ENCODE peak calls at places on chromosomes 4 and X, in seven cellular contexts. X is adrenal gland, A is Peyer's patch, Z is K562, E is stomach, D is sigmoid colon, C is ovary. R is an unnamed sample.

GRCh38 chrX:12701625-12702024 is 89.6 kb upstream of the PRPS2 start:
- DNase-seq in E (peak), C (no peak), D (peak), A (peak), X (peak), Z (peak), R (peak)

GRCh38 chr4:115986573-115986972 is 873.2 kb upstream of the NDST4 start:
- DNase-seq in X (no peak), Z (no peak), A (no peak), D (no peak), E (no peak), C (no peak), R (no peak)

GRCh38 chr4:94332983-94333590 is 9.5 kb downstream of the HPGDS start:
- DNase-seq in Z (no peak), C (no peak), D (no peak), A (no peak), E (no peak), X (no peak), R (no peak)

GRCh38 chr4:10951306-10951705 is 266.7 kb upstream of the CLNK start:
- DNase-seq in D (no peak), X (no peak), A (no peak), Z (no peak), C (no peak), E (no peak), R (no peak)

GRCh38 chrX:9117851-9118250 is 83.9 kb upstream of the FAM9B start:
- DNase-seq in C (no peak), Z (no peak), E (no peak), A (no peak), D (no peak), X (no peak), R (no peak)

GRCh38 chr4:107153228-107153627 is 117.1 kb upstream of the DKK2 start:
- DNase-seq in E (no peak), D (no peak), Z (no peak), X (no peak), A (no peak), C (no peak), R (peak)

GRCh38 chr4:140630246-140630645 is 61.5 kb upstream of the UCP1 start:
- DNase-seq in E (no peak), D (no peak), A (no peak), C (no peak), Z (no peak), X (no peak), R (no peak)

GRCh38 chr4:54516556-54517215 is 141.1 kb upstream of the KIT start:
- DNase-seq in E (no peak), C (no peak), A (no peak), D (no peak), X (peak), Z (no peak), R (no peak)

GRCh38 chr4:78682090-78682489 is 94.1 kb upstream of the BMP2K start:
- DNase-seq in Z (no peak), D (no peak), C (no peak), A (peak), X (no peak), E (no peak), R (no peak)

GRCh38 chr4:167424338-167425256 is 190.3 kb upstream of the SPOCK3 start:
- DNase-seq in Z (no peak), X (no peak), D (no peak), E (no peak), C (no peak), A (no peak), R (no peak)

GRCh38 chr4:7466904-7467303 is 32.2 kb upstream of the PSAPL1 start:
- DNase-seq in Z (no peak), D (no peak), X (no peak), A (no peak), C (no peak), E (no peak), R (no peak)

GRCh38 chr4:152690706-152691651 is 11.2 kb upstream of the TMEM154 start:
- DNase-seq in Z (no peak), C (no peak), A (no peak), E (no peak), X (no peak), D (no peak), R (no peak)

GRCh38 chrX:100994352-100995281 is 25.1 kb downstream of the ARL13A start:
- DNase-seq in Z (peak), C (no peak), A (no peak), D (no peak), E (no peak), X (no peak), R (no peak)

GRCh38 chr4:163611172-163611571 is 116.7 kb downstream of the TMA16 start:
- DNase-seq in X (no peak), E (no peak), Z (no peak), C (no peak), A (no peak), D (no peak), R (no peak)

GRCh38 chr4:137952116-137952515 is 290.0 kb downstream of the SLC7A11 start:
- DNase-seq in Z (no peak), A (no peak), D (no peak), E (no peak), C (no peak), X (no peak), R (no peak)

GRCh38 chr4:154604696-154605200 is 7.7 kb downstream of the FGG start:
- DNase-seq in A (no peak), C (no peak), X (no peak), Z (no peak), E (no peak), D (no peak), R (no peak)

GRCh38 chrX:9464435-9465371 is at the start of gene TBL1X:
- DNase-seq in E (peak), D (peak), X (peak), C (peak), Z (peak), A (peak), R (peak)

GRCh38 chr4:171846232-171846631 is 33.0 kb downstream of the GALNTL6 start:
- DNase-seq in D (no peak), C (no peak), X (peak), Z (peak), E (peak), A (peak), R (peak)

GRCh38 chr4:115275615-115276014 is 162.2 kb upstream of the NDST4 start:
- DNase-seq in X (no peak), C (no peak), Z (no peak), D (no peak), A (no peak), E (no peak), R (no peak)

GRCh38 chr4:94833394-94833793 is 75.6 kb downstream of the BMPR1B start:
- DNase-seq in X (no peak), D (no peak), Z (no peak), E (no peak), C (no peak), A (no peak), R (no peak)

GRCh38 chr4:74038161-74039064 is at the start of gene CXCL3:
- DNase-seq in X (peak), E (peak), D (peak), C (peak), A (peak), Z (peak), R (peak)

GRCh38 chr4:187128226-187128625 is 404.6 kb upstream of the FAT1 start:
- DNase-seq in X (no peak), C (no peak), D (no peak), E (no peak), Z (no peak), A (no peak), R (no peak)

GRCh38 chr4:95091272-95091671 is 333.5 kb downstream of the BMPR1B start:
- DNase-seq in X (no peak), Z (no peak), D (no peak), C (peak), E (no peak), A (no peak), R (no peak)

GRCh38 chr4:185532795-185533324 is 2.4 kb downstream of the PDLIM3 start:
- DNase-seq in D (no peak), E (no peak), X (no peak), A (no peak), C (no peak), Z (no peak), R (no peak)
- TF ChIP-seq POLR2A in D (no peak), E (no peak), X (no peak), A (no peak), C (no peak), Z (no peak), R (no peak)

GRCh38 chrX:109830157-109830703 is 97.2 kb upstream of the ACSL4 start:
- DNase-seq in X (no peak), E (no peak), Z (no peak), D (no peak), C (no peak), A (no peak), R (no peak)
- TF ChIP-seq POLR2A in X (no peak), E (no peak), Z (no peak), D (no peak), C (no peak), A (no peak), R (no peak)

DNA sequence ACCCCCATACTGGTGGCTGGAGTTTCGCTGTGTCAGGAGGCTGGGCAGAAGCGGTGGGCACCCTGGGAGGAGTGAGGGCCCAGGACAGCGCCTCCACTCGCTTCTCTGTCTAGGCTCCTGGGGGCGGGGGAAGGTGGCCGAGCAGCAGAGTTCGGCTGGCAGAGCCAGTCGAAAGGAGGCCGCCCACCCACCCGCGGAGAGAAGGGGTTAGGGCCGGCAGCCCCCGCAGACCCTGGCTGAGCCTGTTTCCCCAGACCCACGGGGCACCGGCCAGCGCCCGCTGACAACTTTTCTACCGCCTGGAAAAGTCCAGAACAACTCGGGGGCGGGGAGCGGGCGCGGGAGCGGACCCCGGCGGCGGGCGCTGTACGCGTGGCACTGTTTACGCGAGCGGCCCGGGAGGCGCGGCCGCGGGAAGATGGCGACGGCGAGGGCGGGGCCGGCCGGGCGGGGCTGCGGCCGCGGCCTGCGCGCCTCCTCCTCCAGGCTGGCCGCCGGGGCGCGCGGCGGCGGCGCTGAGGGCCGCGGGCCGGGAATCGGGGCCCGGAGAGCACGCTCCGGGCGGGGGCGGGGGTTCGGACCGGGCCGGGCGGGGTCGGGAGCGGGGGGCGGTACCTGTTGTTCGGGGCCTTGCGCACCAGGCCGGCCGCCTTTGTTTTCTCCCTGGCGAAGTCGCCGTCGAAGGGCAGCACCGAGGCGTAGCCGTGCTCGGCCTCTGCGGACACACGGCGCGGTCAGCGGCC is 628 bp downstream of the MXD4 start:
- DNase-seq in C (peak), Z (peak), X (peak), D (peak), E (peak), A (peak), R (peak)
- TF ChIP-seq POLR2A in C (no peak), Z (no peak), X (no peak), D (no peak), E (no peak), A (no peak), R (no peak)

DNA sequence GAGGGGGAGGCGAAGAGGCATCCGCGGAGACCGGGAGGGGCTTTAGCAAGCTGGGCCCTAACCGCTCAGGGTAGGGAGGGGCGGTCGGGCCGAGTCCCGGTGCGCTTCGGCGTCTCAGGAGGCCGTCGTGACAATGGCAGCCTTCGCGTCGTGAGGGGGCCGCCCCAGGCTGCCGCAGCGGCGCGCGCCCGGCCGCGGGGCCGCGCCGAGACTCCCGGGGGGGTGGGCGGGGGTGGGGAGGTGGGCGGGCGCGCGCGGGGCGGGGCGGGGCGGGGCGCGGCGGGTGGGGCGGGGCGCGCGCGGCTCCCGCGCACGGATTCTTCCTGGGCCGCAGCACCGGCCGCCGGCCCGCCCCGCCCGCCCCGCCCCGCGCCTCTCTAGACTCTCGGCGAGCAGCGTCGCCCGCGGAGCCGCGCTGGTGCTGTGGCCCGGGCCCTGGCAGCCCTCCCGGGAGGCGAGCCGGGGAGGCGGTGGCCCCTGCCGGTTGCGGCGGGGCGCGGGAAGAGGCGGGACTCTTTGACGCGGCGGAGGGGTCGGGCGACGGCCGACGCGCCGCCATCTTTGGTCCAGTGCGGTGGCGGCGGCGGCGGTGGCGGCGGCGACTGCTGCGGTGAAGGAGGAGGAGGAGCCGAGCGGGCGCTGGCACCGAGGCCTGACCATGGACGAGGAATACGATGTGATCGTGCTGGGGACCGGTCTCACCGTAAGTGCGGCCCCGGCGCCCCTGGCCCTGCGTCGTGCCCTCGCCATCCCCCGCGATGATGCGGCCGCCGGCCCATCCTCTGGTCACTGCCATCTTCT is at the start of gene GDI1:
- DNase-seq in E (peak), D (peak), A (peak), C (peak), Z (peak), X (no peak), R (peak)
- TF ChIP-seq POLR2A in E (no peak), D (peak), A (peak), C (peak), Z (peak), X (peak), R (peak)

DNA sequence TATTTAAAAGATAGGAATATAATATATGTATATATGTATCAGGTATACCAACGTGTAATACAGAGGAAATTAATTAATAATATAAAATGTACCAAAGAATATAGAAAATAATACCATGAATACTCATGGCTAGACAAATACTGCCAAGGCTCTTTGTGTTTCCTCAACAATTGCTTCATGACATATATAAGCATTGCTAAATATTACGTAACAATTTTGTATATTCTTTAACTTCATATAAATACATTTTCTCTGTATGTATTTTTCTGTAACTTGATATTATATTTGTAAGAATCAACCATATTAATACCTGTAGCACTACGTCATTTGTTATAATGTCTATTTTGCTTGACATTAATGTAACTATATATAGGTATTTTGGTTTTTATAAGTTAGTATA is 104.0 kb downstream of the CEP44 start:
- DNase-seq in C (no peak), Z (no peak), X (no peak), E (no peak), A (no peak), D (no peak), R (no peak)
- TF ChIP-seq POLR2A in C (no peak), Z (no peak), X (no peak), E (no peak), A (no peak), D (no peak), R (no peak)

DNA sequence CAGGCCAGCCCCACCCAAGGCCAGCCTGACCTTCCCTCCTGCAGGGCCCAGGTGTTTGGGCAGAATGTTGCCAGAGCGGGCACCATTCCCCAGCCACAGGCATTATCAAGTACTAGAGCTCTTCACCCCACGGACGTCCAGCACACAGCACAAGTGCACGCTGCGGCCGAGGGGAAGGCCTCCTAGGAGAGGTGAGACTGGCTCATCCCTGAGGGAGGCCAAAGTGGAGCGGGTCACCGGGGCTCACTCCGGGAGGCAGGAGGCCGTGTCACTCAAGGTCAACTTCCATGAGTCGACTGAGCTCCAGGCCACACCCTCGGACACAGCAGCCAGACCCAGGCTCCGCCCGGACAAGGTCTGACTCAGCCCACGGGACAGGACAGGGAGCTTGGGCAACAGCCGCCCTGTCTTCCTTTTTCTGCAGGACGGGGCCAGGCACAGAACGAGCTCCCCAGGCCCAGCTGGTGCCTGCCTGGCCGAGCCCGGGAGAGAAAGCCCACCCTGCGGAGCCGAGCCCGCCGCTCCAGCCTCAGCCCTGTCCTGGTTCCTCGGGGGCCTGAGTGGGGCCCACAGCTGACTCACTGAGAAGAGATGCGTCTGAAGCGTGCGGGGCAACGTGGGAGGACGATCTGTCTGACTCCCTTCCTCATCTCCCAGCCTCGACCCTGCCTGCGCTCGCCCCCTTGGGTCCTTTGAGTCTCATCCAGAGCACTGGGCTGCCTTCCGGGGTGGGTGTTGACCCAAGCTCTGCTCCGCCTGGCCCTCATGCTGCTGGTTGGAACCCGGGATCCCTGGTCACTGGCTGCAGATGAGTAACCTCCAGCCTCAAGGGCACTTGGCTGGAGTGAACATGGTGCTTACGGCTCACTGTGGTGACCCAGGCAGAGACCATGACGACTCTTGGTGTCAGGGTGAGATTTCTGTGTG is 1.6 kb downstream of the SLC49A3 start:
- DNase-seq in X (peak), C (peak), D (peak), E (peak), A (peak), Z (peak), R (peak)
- TF ChIP-seq POLR2A in X (peak), C (no peak), D (no peak), E (no peak), A (peak), Z (peak), R (no peak)

DNA sequence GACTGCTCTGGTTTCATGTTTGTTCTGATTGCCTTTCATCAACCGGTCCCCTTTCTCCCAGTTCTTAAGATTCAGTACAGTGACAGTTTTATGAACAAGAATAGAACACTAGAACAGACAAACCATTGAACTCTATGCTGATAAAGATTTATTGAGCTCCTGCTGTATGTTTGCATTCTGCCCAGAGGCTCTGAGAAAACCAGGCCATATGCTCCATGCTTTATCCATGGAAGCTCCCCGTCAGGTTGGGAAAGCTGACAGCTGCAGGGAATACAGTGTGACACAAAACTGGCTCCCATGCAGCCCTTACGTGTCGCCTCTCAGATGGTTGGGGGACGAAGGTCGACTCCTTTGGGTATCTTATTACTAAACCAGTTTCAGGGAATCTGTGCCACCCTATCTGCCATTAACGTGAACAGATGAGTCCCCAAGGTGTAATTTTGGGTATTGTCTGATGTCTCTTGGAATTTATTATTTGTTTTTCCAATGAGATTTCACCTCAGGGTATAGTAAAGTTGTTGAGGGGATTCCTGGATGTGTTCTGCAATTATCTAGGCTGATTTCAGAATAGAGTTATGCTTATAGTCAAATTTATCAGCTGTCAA is 72.2 kb upstream of the MSANTD1 start:
- DNase-seq in E (no peak), X (no peak), D (no peak), Z (no peak), C (no peak), A (no peak), R (no peak)
- TF ChIP-seq POLR2A in E (no peak), X (no peak), D (no peak), Z (no peak), C (no peak), A (no peak), R (no peak)

DNA sequence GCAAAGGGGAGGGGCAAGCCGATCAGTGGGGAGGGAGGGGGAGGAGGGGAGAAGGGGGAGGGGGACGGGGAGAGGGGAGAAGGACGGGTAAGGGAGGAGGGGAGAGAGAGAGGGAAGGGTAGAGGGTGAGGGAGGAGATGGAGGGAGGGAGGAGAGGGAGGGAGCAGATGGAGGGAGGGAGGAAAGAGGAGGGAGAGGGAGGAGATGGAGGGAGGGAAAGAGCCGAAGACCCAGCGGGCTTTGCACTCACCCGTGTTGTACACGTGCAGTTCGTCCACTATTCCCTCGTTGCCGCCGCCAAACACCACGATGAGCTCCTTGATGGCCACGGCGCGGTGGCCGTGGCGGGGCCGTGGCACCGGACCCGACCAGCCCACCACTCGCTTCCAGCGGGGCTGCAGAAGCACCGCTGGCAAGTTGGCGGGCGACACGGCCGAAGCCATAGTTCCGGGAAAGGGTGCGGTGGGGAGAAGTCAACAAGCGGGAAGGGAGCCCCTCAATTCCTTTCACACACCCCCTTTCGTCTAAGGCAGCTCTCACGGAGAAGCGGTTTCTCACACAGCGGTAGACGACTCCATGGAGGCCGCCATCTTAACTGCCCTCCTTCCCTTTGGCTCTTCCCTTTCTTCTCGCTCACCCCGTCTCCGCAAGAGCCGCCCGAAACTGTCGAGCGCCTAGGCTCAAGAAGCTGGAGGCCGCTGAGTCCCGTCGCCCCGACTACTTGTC is 1.1 kb downstream of the HCFC1 start:
- DNase-seq in Z (peak), A (no peak), C (peak), E (no peak), D (peak), X (peak), R (no peak)
- TF ChIP-seq POLR2A in Z (peak), A (no peak), C (no peak), E (no peak), D (no peak), X (peak), R (no peak)

GRCh38 chrX:27438937-27439336 is 24.2 kb downstream of the PPP4R3C start:
- DNase-seq in C (no peak), Z (no peak), D (no peak), A (no peak), E (no peak), X (no peak), R (no peak)
- TF ChIP-seq POLR2A in C (no peak), Z (no peak), D (no peak), A (no peak), E (no peak), X (no peak), R (no peak)